ENCODE peak calls at places on chromosomes 2 and 18, in five cellular contexts. S is A549, Y is HepG2, C is HEK293T, X is K562. I is an unnamed sample.

GRCh38 chr2:84924173-84925106 is 19.0 kb downstream of the TMSB10 start:
- DNase-seq in C (no peak), X (peak), Y (peak), S (no peak), I (peak)

GRCh38 chr2:48145845-48146452 is 239.7 kb upstream of the FBXO11 start:
- DNase-seq in S (no peak), C (no peak), X (peak), Y (peak), I (peak)

GRCh38 chr2:232341061-232341738 is 37.4 kb upstream of the ALPP start:
- DNase-seq in X (no peak), Y (no peak), C (no peak), S (no peak), I (no peak)

GRCh38 chr2:120818441-120818920 is 82.8 kb downstream of the GLI2 start:
- DNase-seq in S (peak), Y (no peak), C (no peak), X (no peak), I (peak)

GRCh38 chr2:68885074-68885810 is 14.0 kb upstream of the BMP10 start:
- DNase-seq in S (no peak), X (no peak), C (no peak), Y (no peak), I (no peak)

GRCh38 chr2:201781583-201782051 is 884 bp upstream of the ALS2 start:
- DNase-seq in S (peak), C (peak), Y (no peak), X (no peak), I (no peak)

GRCh38 chr2:210558708-210559107 is 2.3 kb downstream of the CPS1 start:
- DNase-seq in C (no peak), S (no peak), X (no peak), Y (no peak), I (no peak)

GRCh38 chr2:44578401-44579135 is 216.8 kb downstream of the CAMKMT start:
- DNase-seq in X (no peak), S (no peak), Y (no peak), C (no peak), I (peak)

GRCh38 chr2:27765621-27766286 is 5.8 kb upstream of the MRPL33 start:
- DNase-seq in C (no peak), Y (no peak), S (no peak), X (peak), I (no peak)

GRCh38 chr18:56127322-56128099 is 510.9 kb downstream of the TXNL1 start:
- DNase-seq in X (no peak), Y (no peak), S (no peak), C (no peak), I (no peak)

GRCh38 chr2:84481702-84482101 is 22.6 kb upstream of the SUCLG1 start:
- DNase-seq in X (no peak), Y (no peak), S (no peak), C (no peak), I (peak)

GRCh38 chr2:73494031-73494430 is 108.4 kb downstream of the ALMS1 start:
- DNase-seq in Y (peak), X (no peak), S (peak), C (no peak), I (peak)

GRCh38 chr2:7878786-7879515 is 802.9 kb upstream of the ID2 start:
- DNase-seq in S (no peak), X (no peak), C (no peak), Y (no peak), I (peak)

GRCh38 chr2:200274116-200275075 is 32.1 kb upstream of the SPATS2L start:
- DNase-seq in S (no peak), X (no peak), C (no peak), Y (peak), I (peak)

GRCh38 chr2:46387886-46388515 is 90.8 kb downstream of the EPAS1 start:
- DNase-seq in C (no peak), X (no peak), Y (peak), S (no peak), I (no peak)

GRCh38 chr2:1972428-1972827 is 228.1 kb upstream of the PXDN start:
- DNase-seq in Y (no peak), C (peak), S (no peak), X (no peak), I (no peak)

GRCh38 chr2:217833439-217833838 is 169.4 kb downstream of the TNS1 start:
- DNase-seq in C (no peak), X (no peak), S (no peak), Y (no peak), I (no peak)

GRCh38 chr2:39175391-39175790 is 54.5 kb upstream of the SOS1 start:
- DNase-seq in Y (no peak), C (no peak), X (no peak), S (no peak), I (no peak)

GRCh38 chr18:74328196-74328595 is 12.6 kb downstream of the C18orf63 start:
- DNase-seq in S (no peak), Y (no peak), C (no peak), X (no peak), I (no peak)

GRCh38 chr2:23476786-23477185 is 91.8 kb downstream of the KLHL29 start:
- DNase-seq in X (no peak), S (no peak), C (no peak), Y (no peak), I (no peak)

GRCh38 chr2:29920130-29920577 is 1.2 kb downstream of the ALK start:
- DNase-seq in S (peak), C (peak), X (peak), Y (no peak), I (no peak)

GRCh38 chr18:33375829-33376228 is 64.7 kb downstream of the CCDC178 start:
- DNase-seq in X (no peak), S (no peak), C (no peak), Y (no peak), I (no peak)

GRCh38 chr2:237475704-237476107 is 11.3 kb upstream of the MLPH start:
- DNase-seq in C (no peak), X (peak), S (peak), Y (no peak), I (peak)

GRCh38 chr2:73952499-73953446 is 26.1 kb downstream of the DGUOK start:
- DNase-seq in Y (no peak), S (no peak), C (no peak), X (no peak), I (peak)

GRCh38 chr2:1795261-1795828 is 51.0 kb upstream of the PXDN start:
- DNase-seq in S (no peak), Y (no peak), X (no peak), C (no peak), I (no peak)

GRCh38 chr2:85813211-85813977 is 59.6 kb downstream of the ATOH8 start:
- DNase-seq in C (no peak), S (no peak), Y (no peak), X (no peak), I (no peak)

GRCh38 chr2:73701968-73702665 is 35.0 kb downstream of the TPRKB start:
- DNase-seq in S (no peak), X (no peak), Y (peak), C (no peak), I (no peak)

GRCh38 chr2:197598450-197598849 is 76.9 kb downstream of the RFTN2 start:
- DNase-seq in S (no peak), X (no peak), Y (peak), C (no peak), I (no peak)

GRCh38 chr2:197600306-197600705 is 75.1 kb downstream of the RFTN2 start:
- DNase-seq in Y (no peak), X (no peak), S (no peak), C (no peak), I (no peak)

GRCh38 chr2:197604117-197604516 is 71.3 kb downstream of the RFTN2 start:
- DNase-seq in C (no peak), X (no peak), Y (no peak), S (no peak), I (no peak)

GRCh38 chr2:197596751-197597150 is 78.6 kb downstream of the RFTN2 start:
- DNase-seq in C (no peak), Y (no peak), X (no peak), S (no peak), I (no peak)

DNA sequence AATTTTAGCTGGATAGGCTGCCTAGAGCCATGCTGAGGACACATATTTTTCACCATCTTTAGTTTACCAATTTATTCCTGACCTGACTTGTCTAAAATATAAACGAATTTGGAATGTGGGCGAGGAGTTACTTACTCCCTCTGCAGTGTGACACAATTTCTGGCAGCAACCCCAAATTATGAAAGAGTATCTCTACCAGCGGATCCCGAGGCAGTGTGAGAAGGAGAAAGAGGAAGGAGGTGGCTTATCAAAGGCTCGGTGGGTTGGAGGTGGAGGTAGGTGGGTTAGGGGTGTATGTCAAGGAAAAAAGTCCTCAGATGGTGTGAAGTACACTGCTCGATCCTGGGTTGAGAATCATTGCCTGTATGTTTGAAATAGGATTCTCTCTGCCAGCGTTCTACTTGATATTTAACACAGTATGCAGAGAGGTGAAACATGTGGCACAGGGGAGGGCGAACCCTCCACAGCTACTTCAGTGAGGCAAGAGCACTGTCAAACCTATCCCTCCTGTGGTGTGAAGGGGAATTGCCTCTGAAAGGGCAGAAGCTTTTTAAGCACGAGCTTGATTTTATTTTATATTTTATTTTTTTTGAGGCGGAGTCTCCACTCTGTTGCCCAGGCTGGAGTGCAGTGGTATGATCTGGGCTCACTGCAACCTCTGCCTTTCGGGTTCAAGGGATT is 76.0 kb downstream of the RFTN2 start:
- DNase-seq in C (peak), X (peak), Y (peak), S (peak), I (peak)
- TF ChIP-seq BHLHE40 in C (no peak), X (no peak), Y (no peak), S (no peak), I (no peak)

GRCh38 chr2:241199897-241200821 is 11.7 kb downstream of the ANO7 start:
- DNase-seq in X (peak), S (no peak), C (no peak), Y (no peak), I (no peak)
- TF ChIP-seq BHLHE40 in X (no peak), S (no peak), C (no peak), Y (no peak), I (no peak)

GRCh38 chr2:56287508-56287907 is 103.7 kb downstream of the CCDC85A start:
- DNase-seq in X (no peak), S (no peak), C (no peak), Y (no peak), I (no peak)

GRCh38 chr2:56286936-56287335 is 103.1 kb downstream of the CCDC85A start:
- DNase-seq in S (no peak), C (no peak), X (no peak), Y (no peak), I (no peak)

GRCh38 chr2:56285224-56285623 is 101.4 kb downstream of the CCDC85A start:
- DNase-seq in Y (no peak), S (no peak), X (no peak), C (no peak), I (no peak)

GRCh38 chr2:56288863-56289580 is 105.2 kb downstream of the CCDC85A start:
- DNase-seq in X (no peak), Y (no peak), C (no peak), S (no peak), I (no peak)

GRCh38 chr2:56287974-56288373 is 104.2 kb downstream of the CCDC85A start:
- DNase-seq in S (no peak), C (no peak), X (no peak), Y (no peak), I (no peak)
- TF ChIP-seq BHLHE40 in S (no peak), C (no peak), X (no peak), Y (no peak), I (no peak)

GRCh38 chr18:24677011-24677410 is 216.6 kb downstream of the HRH4 start:
- DNase-seq in C (no peak), S (no peak), X (no peak), Y (no peak), I (peak)

GRCh38 chr18:24678626-24679025 is 218.2 kb downstream of the HRH4 start:
- DNase-seq in C (no peak), X (no peak), Y (no peak), S (no peak), I (peak)

GRCh38 chr18:24679062-24679461 is 218.6 kb downstream of the HRH4 start:
- DNase-seq in Y (no peak), X (no peak), C (no peak), S (no peak), I (peak)

GRCh38 chr18:24674236-24675004 is 214.0 kb downstream of the HRH4 start:
- DNase-seq in C (no peak), Y (no peak), S (no peak), X (no peak), I (no peak)

GRCh38 chr18:24678113-24678512 is 217.7 kb downstream of the HRH4 start:
- DNase-seq in X (no peak), C (no peak), Y (no peak), S (no peak), I (no peak)
- TF ChIP-seq BHLHE40 in X (no peak), C (no peak), Y (no peak), S (no peak), I (no peak)

GRCh38 chr2:234195516-234195915 is 145.0 kb downstream of the SPP2 start:
- DNase-seq in Y (no peak), C (no peak), X (no peak), S (no peak), I (no peak)
- TF ChIP-seq BHLHE40 in Y (no peak), C (no peak), X (no peak), S (no peak), I (no peak)

DNA sequence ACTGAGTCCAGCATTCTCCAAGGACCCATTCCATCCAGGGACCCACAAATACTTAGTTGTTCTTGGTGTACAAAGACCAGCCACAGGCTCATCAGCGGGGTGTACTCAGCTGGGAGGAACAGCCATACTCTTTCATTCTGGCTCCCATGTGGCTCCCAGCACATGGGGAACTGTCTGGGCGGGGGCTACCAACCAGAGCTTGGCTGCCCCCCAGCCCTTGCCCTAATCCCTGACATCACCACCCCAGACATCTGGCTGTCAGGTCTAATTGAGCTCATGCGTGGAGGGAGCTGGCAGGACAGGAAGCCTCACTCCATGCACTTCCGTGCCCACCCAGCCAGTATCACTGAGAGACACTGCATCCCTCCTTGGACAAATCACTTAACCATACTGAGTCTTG is 283.6 kb downstream of the DYSF start:
- DNase-seq in X (no peak), C (no peak), Y (no peak), S (no peak), I (no peak)
- TF ChIP-seq BHLHE40 in X (no peak), C (no peak), Y (no peak), S (no peak), I (no peak)

DNA sequence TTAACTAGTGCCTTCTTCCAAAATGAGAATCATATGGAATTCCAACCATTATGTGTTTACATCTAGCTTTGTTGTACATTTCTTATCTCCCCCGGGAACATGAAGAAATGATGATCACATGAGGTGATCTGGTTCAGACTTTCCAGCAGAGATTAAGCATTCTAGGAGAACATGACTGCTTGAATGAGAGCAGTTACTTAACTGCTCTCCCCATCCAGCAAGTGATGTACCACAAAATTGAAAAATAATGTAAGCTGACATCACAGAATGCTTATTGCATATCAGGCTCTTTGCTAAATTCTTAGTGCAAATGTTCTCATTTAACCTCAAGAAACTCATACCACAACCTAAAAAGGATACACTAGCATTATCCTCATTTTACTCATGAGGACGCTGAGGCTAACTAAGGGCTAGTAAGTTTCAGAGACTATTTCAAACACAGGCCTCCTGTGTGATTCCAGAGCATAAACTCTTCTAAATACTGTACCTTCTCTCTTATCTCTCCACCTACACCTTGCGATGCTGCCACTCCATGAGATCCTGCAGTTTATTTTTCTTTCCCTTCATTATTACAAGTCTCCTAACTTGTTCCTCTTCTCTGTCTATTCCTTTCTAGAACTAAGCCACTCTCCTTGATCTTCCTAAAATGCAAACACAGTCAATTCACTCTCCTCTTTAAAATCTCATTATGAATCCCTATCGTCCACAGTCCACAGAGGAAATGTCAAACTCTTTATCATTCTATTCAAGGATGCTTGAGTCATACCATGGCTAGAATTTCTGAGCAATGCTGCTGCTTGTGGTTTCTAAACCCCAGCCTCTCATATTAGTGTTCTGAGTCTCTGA is 1224.8 kb upstream of the ZEB2 start:
- DNase-seq in S (no peak), X (no peak), C (no peak), Y (no peak), I (peak)
- TF ChIP-seq BHLHE40 in S (no peak), X (no peak), C (no peak), Y (no peak), I (peak)

GRCh38 chr2:225598922-225599321 is 199.4 kb downstream of the NYAP2 start:
- DNase-seq in S (no peak), Y (no peak), X (no peak), C (no peak), I (no peak)

GRCh38 chr2:225602205-225602604 is 202.7 kb downstream of the NYAP2 start:
- DNase-seq in X (peak), Y (no peak), S (no peak), C (no peak), I (no peak)

GRCh38 chr2:225599856-225600255 is 200.3 kb downstream of the NYAP2 start:
- DNase-seq in X (no peak), S (no peak), Y (no peak), C (no peak), I (no peak)

GRCh38 chr2:225600865-225601264 is 201.4 kb downstream of the NYAP2 start:
- DNase-seq in S (no peak), X (no peak), Y (no peak), C (no peak), I (no peak)

GRCh38 chr2:225600444-225600843 is 200.9 kb downstream of the NYAP2 start:
- DNase-seq in X (no peak), C (no peak), Y (no peak), S (no peak), I (peak)
- TF ChIP-seq BHLHE40 in X (no peak), C (no peak), Y (no peak), S (no peak), I (no peak)

GRCh38 chr2:64804651-64805050 is 150.9 kb upstream of the SERTAD2 start:
- DNase-seq in S (no peak), C (no peak), Y (no peak), X (no peak), I (peak)
- TF ChIP-seq BHLHE40 in S (no peak), C (no peak), Y (no peak), X (no peak), I (no peak)

GRCh38 chr2:230444832-230445231 is 28.8 kb downstream of the SP100 start:
- DNase-seq in X (no peak), C (no peak), S (no peak), Y (no peak), I (no peak)

GRCh38 chr2:230441188-230441897 is 25.3 kb downstream of the SP100 start:
- DNase-seq in X (no peak), C (no peak), S (no peak), Y (no peak), I (peak)

GRCh38 chr2:230447036-230447435 is 31.0 kb downstream of the SP100 start:
- DNase-seq in Y (no peak), C (no peak), S (no peak), X (no peak), I (no peak)

GRCh38 chr2:230439590-230439989 is 23.6 kb downstream of the SP100 start:
- DNase-seq in Y (no peak), X (no peak), S (no peak), C (no peak), I (no peak)

DNA sequence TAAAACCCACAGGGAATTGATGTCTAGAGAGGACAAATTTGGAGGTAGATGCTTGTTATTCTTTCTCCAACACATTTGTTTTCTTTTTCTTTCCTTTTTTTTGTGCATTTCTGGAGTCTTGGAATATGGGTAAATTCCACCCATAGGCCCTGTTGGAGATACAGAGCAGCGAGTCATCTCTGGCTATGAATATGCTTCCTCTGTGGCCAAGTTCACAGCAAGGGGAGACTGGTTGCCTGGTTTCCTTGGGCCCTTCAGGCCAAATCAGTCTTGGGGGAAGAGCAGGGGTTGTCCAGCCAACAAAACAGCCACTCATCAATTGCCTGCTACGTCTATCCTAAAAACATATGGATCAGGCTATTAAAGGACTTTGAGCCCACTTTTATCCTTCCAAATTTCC is 27.5 kb downstream of the SP100 start:
- DNase-seq in S (no peak), X (no peak), C (no peak), Y (no peak), I (peak)
- TF ChIP-seq BHLHE40 in S (no peak), X (no peak), C (no peak), Y (no peak), I (no peak)